ENCODE peak calls at places on chromosomes 7 and 10, in seven cellular contexts. T is pancreas, B is left lobe of liver, K is endothelial cell, W is NCI-H82, M is iris pigment epithelial cell, P is psoas muscle. F is an unnamed sample.

GRCh38 chr10:69994262-69994661 is 58.4 kb upstream of the MACROH2A2 start:
- DNase-seq in T (peak), B (no peak), K (peak), W (peak), M (peak), P (no peak), F (no peak)

GRCh38 chr10:50622497-50623298 is 1.1 kb downstream of the SGMS1 start:
- DNase-seq in T (peak), B (peak), K (peak), W (peak), M (peak), P (peak), F (peak)

GRCh38 chr10:970311-971149 is 17.7 kb upstream of the GTPBP4 start:
- DNase-seq in T (peak), B (peak), K (no peak), W (peak), M (peak), P (peak), F (no peak)

GRCh38 chr7:51053194-51053925 is 263.2 kb downstream of the COBL start:
- DNase-seq in T (no peak), B (no peak), K (no peak), W (no peak), M (no peak), P (no peak), F (no peak)

GRCh38 chr10:116606061-116606483 is 14.7 kb upstream of the PNLIPRP2 start:
- DNase-seq in T (peak), B (no peak), K (no peak), W (no peak), M (no peak), P (no peak), F (no peak)

GRCh38 chr10:114051714-114052113 is 8.0 kb downstream of the ADRB1 start:
- DNase-seq in T (no peak), B (no peak), K (no peak), W (no peak), M (no peak), P (no peak), F (no peak)

GRCh38 chr10:52486840-52487611 is 172.9 kb downstream of the DKK1 start:
- DNase-seq in T (no peak), B (no peak), K (no peak), W (no peak), M (peak), P (no peak), F (no peak)

GRCh38 chr10:92177546-92177945 is 113.3 kb downstream of the CPEB3 start:
- DNase-seq in T (no peak), B (no peak), K (no peak), W (no peak), M (peak), P (no peak), F (no peak)

GRCh38 chr7:264541-265191 is 25.3 kb upstream of the FOXL3 start:
- DNase-seq in T (peak), B (no peak), K (no peak), W (no peak), M (no peak), P (peak), F (peak)

GRCh38 chr7:28954446-28954845 is 3.7 kb downstream of the TRIL start:
- DNase-seq in T (no peak), B (no peak), K (no peak), W (no peak), M (no peak), P (no peak), F (no peak)

GRCh38 chr10:11522821-11523245 is 88.6 kb downstream of the USP6NL start:
- DNase-seq in T (no peak), B (peak), K (no peak), W (no peak), M (peak), P (no peak), F (peak)

GRCh38 chr7:140000666-140001268 is 62.0 kb downstream of the PARP12 start:
- DNase-seq in T (no peak), B (no peak), K (no peak), W (no peak), M (no peak), P (no peak), F (no peak)

GRCh38 chr7:102044984-102045673 is 227.7 kb downstream of the CUX1 start:
- DNase-seq in T (peak), B (no peak), K (no peak), W (peak), M (peak), P (peak), F (no peak)

GRCh38 chr10:132660385-132660784 is 122.8 kb downstream of the INPP5A start:
- DNase-seq in T (no peak), B (no peak), K (no peak), W (no peak), M (no peak), P (peak), F (no peak)

GRCh38 chr10:3898821-3899220 is 113.8 kb upstream of the KLF6 start:
- DNase-seq in T (peak), B (no peak), K (no peak), W (no peak), M (no peak), P (no peak), F (no peak)

GRCh38 chr10:100518761-100519241 is 860 bp downstream of the SEC31B start:
- DNase-seq in T (peak), B (peak), K (peak), W (peak), M (peak), P (no peak), F (no peak)

GRCh38 chr10:27537166-27537565 is 33.1 kb downstream of the RAB18 start:
- DNase-seq in T (no peak), B (no peak), K (no peak), W (no peak), M (no peak), P (no peak), F (no peak)

F was measured in mucosa of descending colon.